ENCODE peak calls at places on chromosomes 13 and 19, in nine cellular contexts. G, X, U, H, Z, V, M, T and J are unnamed samples.

GRCh38 chr13:98118865-98119264 is 24.0 kb upstream of the FARP1 start:
- DNase-seq in G (no peak), X (no peak), U (no peak), H (no peak), Z (no peak), V (no peak), M (no peak), T (no peak), J (no peak)

GRCh38 chr19:8528500-8528899 is 14.5 kb upstream of the ZNF414 start:
- DNase-seq in G (no peak), X (no peak), U (no peak), H (no peak), Z (no peak), V (no peak), M (no peak), T (no peak), J (no peak)

GRCh38 chr13:40389081-40389641 is 277.3 kb downstream of the FOXO1 start:
- DNase-seq in G (no peak), X (no peak), U (no peak), H (peak; percentile 49), Z (no peak), V (no peak), M (no peak), T (no peak), J (no peak)

GRCh38 chr13:40445557-40445990 is 220.9 kb downstream of the FOXO1 start:
- DNase-seq in G (no peak), X (no peak), U (peak; percentile 42), H (peak; percentile 96), Z (peak; percentile 30), V (no peak), M (peak; percentile 55), T (no peak), J (no peak)

GRCh38 chr13:48156466-48156865 is 61.6 kb upstream of the MED4 start:
- DNase-seq in G (no peak), X (no peak), U (peak; percentile 37), H (peak; percentile 50), Z (no peak), V (no peak), M (no peak), T (no peak), J (peak; percentile 48)

GRCh38 chr19:5430237-5430636 is 25.0 kb upstream of the ZNRF4 start:
- DNase-seq in G (no peak), X (no peak), U (peak; percentile 23), H (no peak), Z (no peak), V (no peak), M (no peak), T (no peak), J (no peak)

GRCh38 chr13:110250258-110250891 is 56.6 kb downstream of the COL4A1 start:
- DNase-seq in G (no peak), X (no peak), U (no peak), H (no peak), Z (peak; percentile 58), V (peak; percentile 77), M (no peak), T (peak; percentile 88), J (no peak)

GRCh38 chr13:98443329-98443728 is 133.6 kb downstream of the STK24 start:
- DNase-seq in G (no peak), X (no peak), U (peak; percentile 57), H (no peak), Z (no peak), V (peak; percentile 92), M (peak; percentile 44), T (peak; percentile 78), J (no peak)

GRCh38 chr19:370641-371330 is 26.2 kb upstream of the MIER2 start:
- DNase-seq in G (no peak), X (no peak), U (no peak), H (peak; percentile 34), Z (no peak), V (no peak), M (no peak), T (no peak), J (no peak)

GRCh38 chr19:2477141-2477710 is 1.3 kb downstream of the GADD45B start:
- DNase-seq in G (peak; percentile 49), X (peak; percentile 69), U (no peak), H (peak; percentile 52), Z (peak; percentile 53), V (peak; percentile 34), M (peak; percentile 63), T (no peak), J (peak; percentile 90)

GRCh38 chr13:72960541-72960940 is 98.3 kb upstream of the KLF5 start:
- DNase-seq in G (no peak), X (peak; percentile 29), U (no peak), H (no peak), Z (no peak), V (no peak), M (no peak), T (no peak), J (no peak)

GRCh38 chr13:65613004-65613403 is 1617.1 kb downstream of the PCDH9 start:
- DNase-seq in G (no peak), X (no peak), U (peak; percentile 32), H (peak; percentile 53), Z (no peak), V (no peak), M (no peak), T (no peak), J (no peak)

GRCh38 chr19:2984196-2984490 is 6.8 kb downstream of the TLE6 start:
- DNase-seq in G (no peak), X (no peak), U (no peak), H (peak; percentile 70), Z (no peak), V (no peak), M (no peak), T (no peak), J (no peak)

GRCh38 chr19:48992571-48993174 is 436 bp downstream of the GYS1 start:
- DNase-seq in G (no peak), X (no peak), U (no peak), H (peak; percentile 74), Z (no peak), V (no peak), M (no peak), T (no peak), J (peak; percentile 50)

DNA sequence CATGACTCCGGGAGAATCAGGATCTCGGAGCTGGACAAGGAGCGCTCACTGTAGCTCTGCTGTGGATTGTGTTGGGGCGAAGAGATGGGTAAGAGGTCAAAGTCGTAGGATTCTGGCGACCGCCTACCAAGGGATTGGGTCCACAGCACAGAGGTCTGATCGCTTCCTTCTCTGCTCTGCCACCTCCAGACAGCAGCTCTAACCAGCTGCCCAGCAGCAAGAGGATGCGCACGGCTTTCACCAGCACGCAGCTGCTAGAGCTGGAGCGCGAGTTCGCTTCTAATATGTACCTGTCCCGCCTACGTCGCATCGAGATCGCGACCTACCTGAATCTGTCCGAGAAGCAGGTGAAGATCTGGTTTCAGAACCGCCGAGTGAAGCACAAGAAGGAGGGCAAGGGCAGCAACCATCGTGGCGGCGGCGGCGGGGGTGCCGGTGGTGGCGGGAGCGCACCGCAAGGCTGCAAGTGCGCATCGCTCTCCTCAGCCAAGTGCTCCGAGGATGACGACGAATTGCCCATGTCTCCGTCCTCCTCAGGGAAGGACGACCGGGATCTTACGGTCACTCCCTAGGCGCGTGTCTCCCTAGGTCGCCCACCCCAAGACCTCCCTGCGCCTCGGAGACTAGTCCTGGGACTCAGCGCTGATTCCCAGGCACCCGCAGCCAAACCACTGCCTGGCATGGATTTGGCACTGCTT is 1.2 kb downstream of the GSX1 start:
- DNase-seq in G (no peak), X (no peak), U (no peak), H (no peak), Z (no peak), V (no peak), M (no peak), T (no peak), J (no peak)
- H3K27me3 ChIP-seq in G (peaks cover 100% of the 10 kb centered on the region), X (peaks cover 100% of the 10 kb centered on the region), U (peaks cover 94% of the 10 kb centered on the region), H (no peaks in the 10 kb centered on the region), Z (peaks cover 99% of the 10 kb centered on the region), V (peaks cover 93% of the 10 kb centered on the region), M (peaks cover 100% of the 10 kb centered on the region), T (peaks cover 77% of the 10 kb centered on the region), J (peaks cover 100% of the 10 kb centered on the region)

DNA sequence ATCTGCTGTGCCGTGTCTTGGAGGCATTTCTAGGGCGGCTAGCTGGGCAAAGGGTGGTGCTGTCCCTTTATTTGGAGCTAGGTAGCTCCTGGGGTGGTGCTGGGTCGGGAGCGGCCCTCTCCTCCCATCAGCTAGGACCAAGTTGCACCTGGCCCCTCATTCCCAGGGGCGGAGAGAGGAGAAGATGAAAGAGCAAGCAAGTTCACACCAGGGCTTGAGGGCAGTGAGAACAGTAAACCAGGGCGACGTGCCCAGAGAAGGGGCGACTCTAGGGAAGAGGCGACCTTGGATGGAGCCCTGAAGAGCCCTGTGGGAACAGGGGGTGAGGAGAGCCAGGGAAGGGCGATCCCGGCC is 17.0 kb upstream of the KCNN1 start:
- DNase-seq in G (no peak), X (no peak), U (peak; percentile 42), H (no peak), Z (no peak), V (no peak), M (no peak), T (no peak), J (no peak)
- H3K27me3 ChIP-seq in G (peaks cover 20% of the 10 kb centered on the region), X (peaks cover 50% of the 10 kb centered on the region), U (peaks cover 42% of the 10 kb centered on the region), H (no peaks in the 10 kb centered on the region), Z (peaks cover 44% of the 10 kb centered on the region), V (peaks cover 62% of the 10 kb centered on the region), M (peaks cover 61% of the 10 kb centered on the region), T (peaks cover 44% of the 10 kb centered on the region), J (peaks cover 69% of the 10 kb centered on the region)

GRCh38 chr19:35484637-35485036 is 5.6 kb downstream of the KRTDAP start:
- DNase-seq in G (no peak), X (no peak), U (peak; percentile 51), H (peak; percentile 94), Z (no peak), V (no peak), M (no peak), T (no peak), J (no peak)

GRCh38 chr19:35488677-35489076 is 1.6 kb downstream of the KRTDAP start:
- DNase-seq in G (no peak), X (no peak), U (no peak), H (no peak), Z (no peak), V (no peak), M (no peak), T (no peak), J (peak; percentile 28)

GRCh38 chr19:35490364-35490763 is at the start of gene KRTDAP:
- DNase-seq in G (no peak), X (no peak), U (no peak), H (no peak), Z (no peak), V (no peak), M (no peak), T (no peak), J (no peak)

GRCh38 chr19:35486268-35486708 is 4.0 kb downstream of the KRTDAP start:
- DNase-seq in G (no peak), X (no peak), U (peak; percentile 26), H (no peak), Z (no peak), V (no peak), M (no peak), T (no peak), J (no peak)

GRCh38 chr19:35487821-35488220 is 2.4 kb downstream of the KRTDAP start:
- DNase-seq in G (no peak), X (no peak), U (no peak), H (no peak), Z (no peak), V (no peak), M (no peak), T (no peak), J (no peak)
- H3K27me3 ChIP-seq in G (no peaks in the 10 kb centered on the region), X (no peaks in the 10 kb centered on the region), U (no peaks in the 10 kb centered on the region), H (no peaks in the 10 kb centered on the region), Z (no peaks in the 10 kb centered on the region), V (peaks cover 33% of the 10 kb centered on the region), M (peaks cover 5% of the 10 kb centered on the region), T (peaks cover 18% of the 10 kb centered on the region), J (peaks cover 21% of the 10 kb centered on the region)

DNA sequence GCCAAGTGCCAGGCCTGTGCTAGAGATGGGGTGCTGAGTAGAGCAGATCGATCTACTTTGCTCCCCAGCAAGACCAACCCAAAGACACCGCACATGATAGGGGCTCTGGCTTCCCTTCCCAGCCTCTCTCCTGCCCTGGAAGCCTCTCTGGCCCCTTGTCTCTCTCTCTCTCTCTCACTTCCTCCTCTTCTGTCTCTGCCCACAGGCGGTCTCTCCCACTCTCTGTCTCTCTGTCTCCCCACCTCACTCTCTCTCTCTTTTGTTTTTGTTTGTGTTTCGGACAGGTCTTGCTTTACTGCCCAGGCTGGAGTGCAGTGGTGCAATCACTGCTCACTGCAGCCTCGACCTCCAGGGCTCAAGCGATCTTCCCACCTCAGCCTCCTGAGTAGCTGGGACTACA is 1.3 kb downstream of the SELENOV start:
- DNase-seq in G (no peak), X (no peak), U (no peak), H (no peak), Z (no peak), V (no peak), M (no peak), T (no peak), J (no peak)
- H3K27me3 ChIP-seq in G (peaks cover 19% of the 10 kb centered on the region), X (peaks cover 46% of the 10 kb centered on the region), U (peaks cover 2% of the 10 kb centered on the region), H (no peaks in the 10 kb centered on the region), Z (peaks cover 37% of the 10 kb centered on the region), V (peaks cover 58% of the 10 kb centered on the region), M (peaks cover 68% of the 10 kb centered on the region), T (peaks cover 44% of the 10 kb centered on the region), J (peaks cover 45% of the 10 kb centered on the region)